ENCODE peak calls at places on chromosome 14, in four cellular contexts. Z is WTC11, V is SK-N-SH, T is K562. B is an unnamed sample.

GRCh38 chr14:58638231-58639205 is 756 bp downstream of the DACT1 start:
- DNase-seq in T (no peak), V (peak; percentile 58), Z (peak; percentile 43), B (no peak)

GRCh38 chr14:68607081-68607851 is 185.6 kb downstream of the ZFP36L1 start:
- DNase-seq in Z (peak; percentile 48), V (no peak), T (no peak), B (no peak)

GRCh38 chr14:26056232-26056631 is 541.6 kb downstream of the NOVA1 start:
- DNase-seq in T (no peak), V (no peak), Z (no peak), B (no peak)

GRCh38 chr14:90489916-90490726 is 93.3 kb downstream of the CALM1 start:
- DNase-seq in V (peak; percentile 47), T (peak; percentile 62), Z (no peak), B (no peak)

GRCh38 chr14:80981673-80982072 is 26.3 kb downstream of the TSHR start:
- DNase-seq in Z (no peak), T (no peak), V (no peak), B (no peak)

GRCh38 chr14:104802913-104803184 is 1.9 kb downstream of the ZBTB42 start:
- DNase-seq in V (peak; percentile 49), Z (no peak), T (no peak), B (no peak)

GRCh38 chr14:72466325-72466724 is 427.6 kb downstream of the DPF3 start:
- DNase-seq in T (no peak), V (no peak), Z (no peak), B (no peak)

GRCh38 chr14:76376001-76376404 is at the start of gene ESRRB:
- DNase-seq in Z (peak; percentile 39), T (no peak), V (peak; percentile 54), B (no peak)

GRCh38 chr14:90576581-90576980 is 179.8 kb downstream of the CALM1 start:
- DNase-seq in Z (no peak), V (no peak), T (no peak), B (no peak)

GRCh38 chr14:41187868-41188267 is 418.8 kb upstream of the LRFN5 start:
- DNase-seq in V (no peak), Z (no peak), T (no peak), B (no peak)

GRCh38 chr14:71286126-71286525 is 378.9 kb downstream of the PCNX1 start:
- DNase-seq in T (no peak), Z (no peak), V (no peak), B (no peak)

GRCh38 chr14:33791971-33792370 is 158.9 kb downstream of the EGLN3 start:
- DNase-seq in Z (no peak), V (no peak), T (no peak), B (peak; percentile 50)

GRCh38 chr14:68722968-68723577 is 69.8 kb downstream of the ZFP36L1 start:
- DNase-seq in Z (no peak), T (no peak), V (no peak), B (no peak)

GRCh38 chr14:60648169-60648933 is 926 bp downstream of the SIX1 start:
- DNase-seq in V (peak; percentile 53), Z (peak; percentile 34), T (peak; percentile 34), B (no peak)

GRCh38 chr14:104978774-104979691 is 859 bp upstream of the AHNAK2 start:
- DNase-seq in V (no peak), Z (peak; percentile 29), T (no peak), B (no peak)

GRCh38 chr14:36069535-36069900 is 107.0 kb downstream of the PTCSC3 start:
- DNase-seq in Z (peak; percentile 42), V (peak; percentile 53), T (peak; percentile 68), B (no peak)

GRCh38 chr14:72962829-72963312 is 36.6 kb downstream of the DCAF4 start:
- DNase-seq in T (peak; percentile 29), V (no peak), Z (peak; percentile 71), B (no peak)

GRCh38 chr14:104390221-104390931 is 189.2 kb upstream of the C14orf180 start:
- DNase-seq in V (no peak), Z (no peak), T (no peak), B (no peak)

GRCh38 chr14:50228313-50228712 is 3.1 kb downstream of the SOS2 start:
- DNase-seq in Z (no peak), V (no peak), T (no peak), B (no peak)

GRCh38 chr14:82192387-82192786 is 658.7 kb upstream of the SEL1L start:
- DNase-seq in Z (no peak), T (no peak), V (no peak), B (no peak)

GRCh38 chr14:102738373-102739189 is 38.7 kb upstream of the TRAF3 start:
- DNase-seq in Z (no peak), T (no peak), V (no peak), B (no peak)

GRCh38 chr14:93994919-93995682 is 2.0 kb upstream of the CCDC197 start:
- DNase-seq in Z (peak; percentile 36), T (no peak), V (no peak), B (no peak)

GRCh38 chr14:47948981-47949380 is 273.6 kb upstream of the MDGA2 start:
- DNase-seq in V (peak; percentile 0), T (no peak), Z (peak; percentile 18), B (no peak)

GRCh38 chr14:75648066-75648838 is 12.4 kb downstream of the ERG28 start:
- DNase-seq in V (no peak), T (no peak), Z (no peak), B (no peak)

GRCh38 chr14:64728856-64729255 is 24.6 kb downstream of the PLEKHG3 start:
- DNase-seq in T (no peak), V (no peak), Z (no peak), B (no peak)

GRCh38 chr14:25303934-25304333 is 254.0 kb upstream of the STXBP6 start:
- DNase-seq in Z (no peak), T (no peak), V (no peak), B (no peak)

GRCh38 chr14:102805454-102805891 is 28.2 kb downstream of the TRAF3 start:
- DNase-seq in T (no peak), Z (no peak), V (no peak), B (no peak)

DNA sequence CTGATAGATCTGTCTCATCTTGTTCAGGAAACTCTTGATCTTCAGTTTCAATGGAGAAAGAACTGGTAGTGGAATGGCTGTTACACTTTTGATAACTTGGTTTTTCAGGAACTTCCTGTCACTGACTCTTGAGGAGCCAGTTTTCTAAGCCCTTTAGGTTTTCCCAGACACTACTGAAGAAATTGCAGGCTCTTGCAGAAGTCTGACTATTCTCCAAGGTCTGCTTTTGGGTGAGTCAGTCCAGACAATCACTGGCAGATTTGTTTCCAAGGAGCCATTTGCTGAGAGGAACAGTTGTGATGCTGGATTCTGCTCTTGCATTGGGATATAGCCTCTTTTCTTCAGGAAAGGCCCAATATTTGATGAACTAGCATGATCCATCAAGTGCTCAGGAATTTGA is 468.0 kb downstream of the FUT8 start:
- DNase-seq in Z (no peak), T (no peak), V (no peak), B (no peak)
- TF ChIP-seq USF1 in Z (no peak), T (no peak), V (no peak), B (no peak)

GRCh38 chr14:92984082-92984788 is 61.3 kb downstream of the CHGA start:
- DNase-seq in Z (no peak), V (no peak), T (no peak), B (no peak)
- TF ChIP-seq USF1 in Z (no peak), V (no peak), T (no peak), B (no peak)

GRCh38 chr14:70188292-70188607 is 501 bp downstream of the SLC8A3 start:
- DNase-seq in T (no peak), V (peak; percentile 71), Z (no peak), B (no peak)
- TF ChIP-seq USF1 in T (no peak), V (no peak), Z (no peak), B (no peak)

DNA sequence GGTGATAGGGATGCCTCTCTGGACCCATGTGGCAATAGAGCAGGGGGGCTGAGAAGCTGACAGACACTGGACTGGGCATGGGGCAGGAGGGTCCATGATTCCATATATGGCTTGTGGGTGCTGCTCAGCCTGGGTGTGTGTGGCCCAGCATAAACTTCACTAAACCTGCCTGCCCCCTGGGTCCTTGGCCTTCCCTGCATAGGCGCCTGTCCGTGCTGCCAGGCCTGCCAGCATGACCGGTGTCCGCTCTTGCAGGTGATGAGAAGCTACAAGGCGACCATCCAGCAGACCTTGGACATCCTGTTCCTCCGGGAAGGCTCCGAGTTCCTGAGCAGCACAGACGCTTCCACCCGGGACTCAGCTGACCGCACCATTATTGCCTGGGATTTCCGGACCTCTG is 61.6 kb downstream of the BEGAIN start:
- DNase-seq in Z (peak; percentile 6), T (no peak), V (no peak), B (no peak)
- TF ChIP-seq USF1 in Z (no peak), T (no peak), V (no peak), B (no peak)

B was measured in GM12878.